ENCODE peak calls at places on chromosome 11, in four cellular contexts. W, H, N and Q are unnamed samples.
A peak's percentile ranks its signal among the peaks of the same experiment; 100 is the strongest.

GRCh38 chr11:34027516-34028406 is 23.8 kb upstream of the CAPRIN1 start:
- DNase-seq in W (no peak), H (no peak), N (no peak), Q (no peak)

GRCh38 chr11:78790784-78791183 is 216.1 kb upstream of the NARS2 start:
- DNase-seq in W (no peak), H (no peak), N (no peak), Q (no peak)

GRCh38 chr11:44823006-44823405 is 96.2 kb downstream of the TSPAN18 start:
- DNase-seq in W (no peak), H (no peak), N (no peak), Q (no peak)

GRCh38 chr11:12201016-12201985 is 90.9 kb downstream of the MICAL2 start:
- DNase-seq in W (peak; percentile 100), H (no peak), N (peak; percentile 20), Q (no peak)

GRCh38 chr11:2653930-2654739 is 45.7 kb downstream of the KCNQ1OT1 start:
- DNase-seq in W (no peak), H (no peak), N (no peak), Q (no peak)

GRCh38 chr11:112526699-112527410 is 266.2 kb upstream of the PLET1 start:
- DNase-seq in W (no peak), H (no peak), N (no peak), Q (no peak)

GRCh38 chr11:90124946-90125345 is 9.5 kb upstream of the NAALAD2 start:
- DNase-seq in W (no peak), H (no peak), N (no peak), Q (no peak)

GRCh38 chr11:31325162-31325561 is 44.4 kb downstream of the DCDC1 start:
- DNase-seq in W (peak; percentile 71), H (no peak), N (peak; percentile 50), Q (no peak)

GRCh38 chr11:16788141-16789060 is 50.0 kb downstream of the C11orf58 start:
- DNase-seq in W (peak; percentile 85), H (peak; percentile 16), N (peak; percentile 40), Q (peak; percentile 5)

GRCh38 chr11:66267379-66268209 is 845 bp upstream of the RAB1B start:
- DNase-seq in W (peak; percentile 83), H (peak; percentile 61), N (peak; percentile 54), Q (peak; percentile 79)

GRCh38 chr11:86632499-86633269 is 39.7 kb downstream of the ME3 start:
- DNase-seq in W (peak; percentile 99), H (no peak), N (peak; percentile 85), Q (no peak)

GRCh38 chr11:47156333-47156732 is 20.3 kb downstream of the ARFGAP2 start:
- DNase-seq in W (peak; percentile 58), H (no peak), N (peak; percentile 9), Q (no peak)

GRCh38 chr11:13313005-13313819 is 35.6 kb downstream of the BMAL1 start:
- DNase-seq in W (no peak), H (no peak), N (no peak), Q (no peak)

GRCh38 chr11:128458316-128458715 is 129.0 kb downstream of the ETS1 start:
- DNase-seq in W (peak; percentile 93), H (no peak), N (peak; percentile 64), Q (no peak)

GRCh38 chr11:67671211-67671520 is 3.3 kb downstream of the ALDH3B2 start:
- DNase-seq in W (no peak), H (no peak), N (no peak), Q (no peak)

GRCh38 chr11:66386171-66387069 is 14.9 kb upstream of the SLC29A2 start:
- DNase-seq in W (peak; percentile 64), H (peak; percentile 18), N (peak; percentile 83), Q (peak; percentile 43)

GRCh38 chr11:111312076-111312475 is 13.7 kb downstream of the POU2AF3 start:
- DNase-seq in W (no peak), H (no peak), N (no peak), Q (no peak)

GRCh38 chr11:73402834-73403185 is 26.6 kb downstream of the RELT start:
- DNase-seq in W (no peak), H (no peak), N (no peak), Q (no peak)

GRCh38 chr11:67372993-67373915 is at the start of gene CLCF1:
- DNase-seq in W (peak; percentile 94), H (no peak), N (peak; percentile 70), Q (no peak)

GRCh38 chr11:130761560-130762220 is 154.6 kb downstream of the SNX19 start:
- DNase-seq in W (no peak), H (no peak), N (no peak), Q (no peak)

GRCh38 chr11:1917523-1918435 is 1.7 kb upstream of the TNNT3 start:
- DNase-seq in W (no peak), H (no peak), N (no peak), Q (no peak)

GRCh38 chr11:34185926-34186841 is 80.8 kb downstream of the NAT10 start:
- DNase-seq in W (no peak), H (no peak), N (no peak), Q (no peak)

GRCh38 chr11:105202422-105202821 is 62.9 kb upstream of the CARD18 start:
- DNase-seq in W (no peak), H (no peak), N (no peak), Q (no peak)

GRCh38 chr11:62664405-62665074 is 470 bp downstream of the C11orf98 start:
- DNase-seq in W (peak; percentile 67), H (no peak), N (peak; percentile 74), Q (no peak)

GRCh38 chr11:79940165-79940564 is 499.3 kb upstream of the TENM4 start:
- DNase-seq in W (peak; percentile 5), H (no peak), N (peak; percentile 42), Q (no peak)

GRCh38 chr11:14358729-14359439 is at the start of gene RRAS2:
- DNase-seq in W (peak; percentile 77), H (no peak), N (peak; percentile 50), Q (no peak)

GRCh38 chr11:34564406-34564805 is 50.8 kb upstream of the ELF5 start:
- DNase-seq in W (peak; percentile 73), H (no peak), N (peak; percentile 48), Q (no peak)

GRCh38 chr11:6248248-6248647 is 9.4 kb downstream of the CNGA4 start:
- DNase-seq in W (peak; percentile 19), H (no peak), N (no peak), Q (no peak)